ENCODE peak calls at places on chromosomes 2 and 18, in nine cellular contexts. One of them, this sample, is unnamed.

GRCh38 chr2:189298038-189298437 is 118.5 kb upstream of the COL5A2 start:
- DNase-seq in COR-L47: no peak
- DNase-seq in activated CD4-positive, CD25-positive, alpha-beta regulatory T cell treated with anti-CD3 and anti-CD28 coated beads, Interleukin-2, amount 50 U/mL, for 72 hours: no peak
- DNase-seq in MV-4-11: no peak
- DNase-seq in naive B cell: no peak
- DNase-seq in germinal center: no peak
- DNase-seq in IMR-90: peak
- DNase-seq in body of pancreas: no peak
- DNase-seq in natural killer cell treated with Interleukin-12 subunit alpha and Interleukin-12 subunit beta and Interleukin-15 and Interleukin-18, amount 100 ng/mL, for 72 hours: no peak
- DNase-seq in this sample: no peak

GRCh38 chr18:57814555-57814954 is 11.4 kb upstream of the ATP8B1 start:
- DNase-seq in COR-L47: no peak
- DNase-seq in activated CD4-positive, CD25-positive, alpha-beta regulatory T cell treated with anti-CD3 and anti-CD28 coated beads, Interleukin-2, amount 50 U/mL, for 72 hours: no peak
- DNase-seq in MV-4-11: no peak
- DNase-seq in naive B cell: no peak
- DNase-seq in germinal center: no peak
- DNase-seq in IMR-90: no peak
- DNase-seq in body of pancreas: no peak
- DNase-seq in natural killer cell treated with Interleukin-12 subunit alpha and Interleukin-12 subunit beta and Interleukin-15 and Interleukin-18, amount 100 ng/mL, for 72 hours: no peak
- DNase-seq in this sample: no peak

GRCh38 chr18:43935051-43935412 is 657.7 kb upstream of the SYT4 start:
- DNase-seq in COR-L47: no peak
- DNase-seq in activated CD4-positive, CD25-positive, alpha-beta regulatory T cell treated with anti-CD3 and anti-CD28 coated beads, Interleukin-2, amount 50 U/mL, for 72 hours: no peak
- DNase-seq in MV-4-11: no peak
- DNase-seq in naive B cell: no peak
- DNase-seq in germinal center: no peak
- DNase-seq in IMR-90: peak
- DNase-seq in body of pancreas: no peak
- DNase-seq in natural killer cell treated with Interleukin-12 subunit alpha and Interleukin-12 subunit beta and Interleukin-15 and Interleukin-18, amount 100 ng/mL, for 72 hours: no peak
- DNase-seq in this sample: no peak

GRCh38 chr2:120793682-120794403 is 58.2 kb downstream of the GLI2 start:
- DNase-seq in COR-L47: peak
- DNase-seq in activated CD4-positive, CD25-positive, alpha-beta regulatory T cell treated with anti-CD3 and anti-CD28 coated beads, Interleukin-2, amount 50 U/mL, for 72 hours: no peak
- DNase-seq in MV-4-11: no peak
- DNase-seq in naive B cell: no peak
- DNase-seq in germinal center: no peak
- DNase-seq in IMR-90: no peak
- DNase-seq in body of pancreas: no peak
- DNase-seq in natural killer cell treated with Interleukin-12 subunit alpha and Interleukin-12 subunit beta and Interleukin-15 and Interleukin-18, amount 100 ng/mL, for 72 hours: no peak
- DNase-seq in this sample: no peak

GRCh38 chr2:53170463-53170862 is 597.1 kb upstream of the CHAC2 start:
- DNase-seq in COR-L47: no peak
- DNase-seq in activated CD4-positive, CD25-positive, alpha-beta regulatory T cell treated with anti-CD3 and anti-CD28 coated beads, Interleukin-2, amount 50 U/mL, for 72 hours: no peak
- DNase-seq in MV-4-11: no peak
- DNase-seq in naive B cell: no peak
- DNase-seq in germinal center: no peak
- DNase-seq in IMR-90: peak
- DNase-seq in body of pancreas: no peak
- DNase-seq in natural killer cell treated with Interleukin-12 subunit alpha and Interleukin-12 subunit beta and Interleukin-15 and Interleukin-18, amount 100 ng/mL, for 72 hours: no peak
- DNase-seq in this sample: no peak

GRCh38 chr2:240983361-240983995 is 14.9 kb upstream of the SNED1 start:
- DNase-seq in COR-L47: peak
- DNase-seq in activated CD4-positive, CD25-positive, alpha-beta regulatory T cell treated with anti-CD3 and anti-CD28 coated beads, Interleukin-2, amount 50 U/mL, for 72 hours: no peak
- DNase-seq in MV-4-11: no peak
- DNase-seq in naive B cell: peak
- DNase-seq in germinal center: peak
- DNase-seq in IMR-90: peak
- DNase-seq in body of pancreas: peak
- DNase-seq in natural killer cell treated with Interleukin-12 subunit alpha and Interleukin-12 subunit beta and Interleukin-15 and Interleukin-18, amount 100 ng/mL, for 72 hours: peak
- DNase-seq in this sample: peak

GRCh38 chr2:120383191-120383590 is 37.3 kb downstream of the INHBB start:
- DNase-seq in COR-L47: no peak
- DNase-seq in activated CD4-positive, CD25-positive, alpha-beta regulatory T cell treated with anti-CD3 and anti-CD28 coated beads, Interleukin-2, amount 50 U/mL, for 72 hours: no peak
- DNase-seq in MV-4-11: no peak
- DNase-seq in naive B cell: no peak
- DNase-seq in germinal center: no peak
- DNase-seq in IMR-90: no peak
- DNase-seq in body of pancreas: no peak
- DNase-seq in natural killer cell treated with Interleukin-12 subunit alpha and Interleukin-12 subunit beta and Interleukin-15 and Interleukin-18, amount 100 ng/mL, for 72 hours: no peak
- DNase-seq in this sample: no peak

GRCh38 chr2:222713007-222713406 is 41.5 kb downstream of the MOGAT1 start:
- DNase-seq in COR-L47: no peak
- DNase-seq in activated CD4-positive, CD25-positive, alpha-beta regulatory T cell treated with anti-CD3 and anti-CD28 coated beads, Interleukin-2, amount 50 U/mL, for 72 hours: no peak
- DNase-seq in MV-4-11: no peak
- DNase-seq in naive B cell: no peak
- DNase-seq in germinal center: no peak
- DNase-seq in IMR-90: no peak
- DNase-seq in body of pancreas: no peak
- DNase-seq in natural killer cell treated with Interleukin-12 subunit alpha and Interleukin-12 subunit beta and Interleukin-15 and Interleukin-18, amount 100 ng/mL, for 72 hours: no peak
- DNase-seq in this sample: no peak

GRCh38 chr2:10306901-10307463 is 4.3 kb downstream of the HPCAL1 start:
- DNase-seq in COR-L47: no peak
- DNase-seq in activated CD4-positive, CD25-positive, alpha-beta regulatory T cell treated with anti-CD3 and anti-CD28 coated beads, Interleukin-2, amount 50 U/mL, for 72 hours: no peak
- DNase-seq in MV-4-11: no peak
- DNase-seq in naive B cell: no peak
- DNase-seq in germinal center: no peak
- DNase-seq in IMR-90: no peak
- DNase-seq in body of pancreas: no peak
- DNase-seq in natural killer cell treated with Interleukin-12 subunit alpha and Interleukin-12 subunit beta and Interleukin-15 and Interleukin-18, amount 100 ng/mL, for 72 hours: no peak
- DNase-seq in this sample: no peak

GRCh38 chr18:6940451-6940970 is 177.1 kb downstream of the LAMA1 start:
- DNase-seq in COR-L47: no peak
- DNase-seq in activated CD4-positive, CD25-positive, alpha-beta regulatory T cell treated with anti-CD3 and anti-CD28 coated beads, Interleukin-2, amount 50 U/mL, for 72 hours: no peak
- DNase-seq in MV-4-11: no peak
- DNase-seq in naive B cell: no peak
- DNase-seq in germinal center: no peak
- DNase-seq in IMR-90: no peak
- DNase-seq in body of pancreas: no peak
- DNase-seq in natural killer cell treated with Interleukin-12 subunit alpha and Interleukin-12 subunit beta and Interleukin-15 and Interleukin-18, amount 100 ng/mL, for 72 hours: no peak
- DNase-seq in this sample: no peak

GRCh38 chr2:7004641-7005040 is 87.4 kb downstream of the RNF144A start:
- DNase-seq in COR-L47: no peak
- DNase-seq in activated CD4-positive, CD25-positive, alpha-beta regulatory T cell treated with anti-CD3 and anti-CD28 coated beads, Interleukin-2, amount 50 U/mL, for 72 hours: no peak
- DNase-seq in MV-4-11: peak
- DNase-seq in naive B cell: peak
- DNase-seq in germinal center: no peak
- DNase-seq in IMR-90: no peak
- DNase-seq in body of pancreas: no peak
- DNase-seq in natural killer cell treated with Interleukin-12 subunit alpha and Interleukin-12 subunit beta and Interleukin-15 and Interleukin-18, amount 100 ng/mL, for 72 hours: no peak
- DNase-seq in this sample: peak

GRCh38 chr2:158112971-158113370 is 11.3 kb downstream of the UPP2 start:
- DNase-seq in COR-L47: no peak
- DNase-seq in activated CD4-positive, CD25-positive, alpha-beta regulatory T cell treated with anti-CD3 and anti-CD28 coated beads, Interleukin-2, amount 50 U/mL, for 72 hours: no peak
- DNase-seq in MV-4-11: no peak
- DNase-seq in naive B cell: no peak
- DNase-seq in germinal center: no peak
- DNase-seq in IMR-90: no peak
- DNase-seq in body of pancreas: no peak
- DNase-seq in natural killer cell treated with Interleukin-12 subunit alpha and Interleukin-12 subunit beta and Interleukin-15 and Interleukin-18, amount 100 ng/mL, for 72 hours: no peak
- DNase-seq in this sample: no peak

GRCh38 chr2:220127311-220127710 is 499.9 kb downstream of the SLC4A3 start:
- DNase-seq in COR-L47: no peak
- DNase-seq in activated CD4-positive, CD25-positive, alpha-beta regulatory T cell treated with anti-CD3 and anti-CD28 coated beads, Interleukin-2, amount 50 U/mL, for 72 hours: no peak
- DNase-seq in MV-4-11: no peak
- DNase-seq in naive B cell: no peak
- DNase-seq in germinal center: no peak
- DNase-seq in IMR-90: no peak
- DNase-seq in body of pancreas: no peak
- DNase-seq in natural killer cell treated with Interleukin-12 subunit alpha and Interleukin-12 subunit beta and Interleukin-15 and Interleukin-18, amount 100 ng/mL, for 72 hours: no peak
- DNase-seq in this sample: no peak

GRCh38 chr2:195575879-195576391 is 81.1 kb upstream of the SLC39A10 start:
- DNase-seq in COR-L47: no peak
- DNase-seq in activated CD4-positive, CD25-positive, alpha-beta regulatory T cell treated with anti-CD3 and anti-CD28 coated beads, Interleukin-2, amount 50 U/mL, for 72 hours: no peak
- DNase-seq in MV-4-11: peak
- DNase-seq in naive B cell: peak
- DNase-seq in germinal center: peak
- DNase-seq in IMR-90: peak
- DNase-seq in body of pancreas: peak
- DNase-seq in natural killer cell treated with Interleukin-12 subunit alpha and Interleukin-12 subunit beta and Interleukin-15 and Interleukin-18, amount 100 ng/mL, for 72 hours: no peak
- DNase-seq in this sample: peak

GRCh38 chr2:105798595-105798994 is 53.9 kb downstream of the NCK2 start:
- DNase-seq in COR-L47: no peak
- DNase-seq in activated CD4-positive, CD25-positive, alpha-beta regulatory T cell treated with anti-CD3 and anti-CD28 coated beads, Interleukin-2, amount 50 U/mL, for 72 hours: no peak
- DNase-seq in MV-4-11: peak
- DNase-seq in naive B cell: peak
- DNase-seq in germinal center: peak
- DNase-seq in IMR-90: peak
- DNase-seq in body of pancreas: no peak
- DNase-seq in natural killer cell treated with Interleukin-12 subunit alpha and Interleukin-12 subunit beta and Interleukin-15 and Interleukin-18, amount 100 ng/mL, for 72 hours: no peak
- DNase-seq in this sample: peak

GRCh38 chr2:121489284-121489683 is 41.4 kb upstream of the RNU4ATAC start:
- DNase-seq in COR-L47: peak
- DNase-seq in activated CD4-positive, CD25-positive, alpha-beta regulatory T cell treated with anti-CD3 and anti-CD28 coated beads, Interleukin-2, amount 50 U/mL, for 72 hours: no peak
- DNase-seq in MV-4-11: no peak
- DNase-seq in naive B cell: no peak
- DNase-seq in germinal center: no peak
- DNase-seq in IMR-90: peak
- DNase-seq in body of pancreas: peak
- DNase-seq in natural killer cell treated with Interleukin-12 subunit alpha and Interleukin-12 subunit beta and Interleukin-15 and Interleukin-18, amount 100 ng/mL, for 72 hours: no peak
- DNase-seq in this sample: no peak

GRCh38 chr2:227450921-227451654 is 20.9 kb upstream of the AGFG1 start:
- DNase-seq in COR-L47: no peak
- DNase-seq in activated CD4-positive, CD25-positive, alpha-beta regulatory T cell treated with anti-CD3 and anti-CD28 coated beads, Interleukin-2, amount 50 U/mL, for 72 hours: no peak
- DNase-seq in MV-4-11: peak
- DNase-seq in naive B cell: no peak
- DNase-seq in germinal center: no peak
- DNase-seq in IMR-90: no peak
- DNase-seq in body of pancreas: peak
- DNase-seq in natural killer cell treated with Interleukin-12 subunit alpha and Interleukin-12 subunit beta and Interleukin-15 and Interleukin-18, amount 100 ng/mL, for 72 hours: no peak
- DNase-seq in this sample: peak

GRCh38 chr2:186032337-186032736 is 293.7 kb downstream of the FSIP2 start:
- DNase-seq in COR-L47: no peak
- DNase-seq in activated CD4-positive, CD25-positive, alpha-beta regulatory T cell treated with anti-CD3 and anti-CD28 coated beads, Interleukin-2, amount 50 U/mL, for 72 hours: no peak
- DNase-seq in MV-4-11: peak
- DNase-seq in naive B cell: no peak
- DNase-seq in germinal center: no peak
- DNase-seq in IMR-90: no peak
- DNase-seq in body of pancreas: no peak
- DNase-seq in natural killer cell treated with Interleukin-12 subunit alpha and Interleukin-12 subunit beta and Interleukin-15 and Interleukin-18, amount 100 ng/mL, for 72 hours: no peak
- DNase-seq in this sample: no peak

GRCh38 chr2:161030260-161031063 is 129.8 kb upstream of the TANK start:
- DNase-seq in COR-L47: no peak
- DNase-seq in activated CD4-positive, CD25-positive, alpha-beta regulatory T cell treated with anti-CD3 and anti-CD28 coated beads, Interleukin-2, amount 50 U/mL, for 72 hours: no peak
- DNase-seq in MV-4-11: peak
- DNase-seq in naive B cell: no peak
- DNase-seq in germinal center: no peak
- DNase-seq in IMR-90: peak
- DNase-seq in body of pancreas: peak
- DNase-seq in natural killer cell treated with Interleukin-12 subunit alpha and Interleukin-12 subunit beta and Interleukin-15 and Interleukin-18, amount 100 ng/mL, for 72 hours: no peak
- DNase-seq in this sample: peak

GRCh38 chr2:206176128-206176527 is 16.4 kb downstream of the EEF1B2 start:
- DNase-seq in COR-L47: no peak
- DNase-seq in activated CD4-positive, CD25-positive, alpha-beta regulatory T cell treated with anti-CD3 and anti-CD28 coated beads, Interleukin-2, amount 50 U/mL, for 72 hours: no peak
- DNase-seq in MV-4-11: no peak
- DNase-seq in naive B cell: no peak
- DNase-seq in germinal center: no peak
- DNase-seq in IMR-90: peak
- DNase-seq in body of pancreas: no peak
- DNase-seq in natural killer cell treated with Interleukin-12 subunit alpha and Interleukin-12 subunit beta and Interleukin-15 and Interleukin-18, amount 100 ng/mL, for 72 hours: no peak
- DNase-seq in this sample: no peak